ENCODE peak calls at places on chromosomes 7 and 10, in six cellular contexts. A is right cardiac atrium, E is hepatocyte, U is fibroblast of lung, P is H9, Z is stomach. J is an unnamed sample.

GRCh38 chr7:66725843-66726242 is 14.7 kb upstream of the RABGEF1 start:
- DNase-seq in E (no peak), Z (no peak), U (no peak), P (no peak), A (no peak), J (no peak)

GRCh38 chr10:93437946-93438795 is 44.0 kb downstream of the MYOF start:
- DNase-seq in P (peak; percentile 52), U (peak; percentile 85), E (peak; percentile 47), Z (no peak), A (no peak), J (peak; percentile 33)

GRCh38 chr7:20330176-20330796 is 414 bp upstream of the ITGB8 start:
- DNase-seq in P (peak; percentile 79), E (peak; percentile 95), U (peak; percentile 98), Z (peak; percentile 81), A (peak; percentile 88), J (peak; percentile 97)

GRCh38 chr10:4043897-4044296 is 258.9 kb upstream of the KLF6 start:
- DNase-seq in Z (no peak), E (no peak), U (no peak), A (no peak), P (no peak), J (no peak)

GRCh38 chr7:17408245-17408903 is 109.9 kb downstream of the AHR start:
- DNase-seq in P (no peak), E (peak; percentile 78), Z (peak; percentile 65), A (peak; percentile 38), U (peak; percentile 94), J (peak; percentile 93)

GRCh38 chr7:146956853-146957252 is 840.3 kb downstream of the CNTNAP2 start:
- DNase-seq in P (no peak), A (no peak), Z (no peak), U (peak; percentile 7), E (no peak), J (no peak)

GRCh38 chr10:91424016-91424415 is 13.9 kb downstream of the HECTD2 start:
- DNase-seq in Z (no peak), U (peak; percentile 55), P (no peak), E (no peak), A (no peak), J (peak; percentile 40)

GRCh38 chr10:59995862-59996261 is 89.5 kb upstream of the CCDC6 start:
- DNase-seq in Z (no peak), U (peak; percentile 51), E (no peak), P (no peak), A (no peak), J (no peak)

GRCh38 chr10:95295031-95295755 is 4.4 kb upstream of the PDLIM1 start:
- DNase-seq in E (peak; percentile 64), P (peak; percentile 78), A (peak; percentile 38), Z (peak; percentile 69), U (peak; percentile 75), J (peak; percentile 91)

GRCh38 chr7:957418-958220 is 3.1 kb upstream of the ADAP1 start:
- DNase-seq in A (peak; percentile 53), E (no peak), P (peak; percentile 79), Z (no peak), U (no peak), J (no peak)

GRCh38 chr7:20229652-20230500 is 12.7 kb upstream of the MACC1 start:
- DNase-seq in A (no peak), Z (no peak), U (peak; percentile 91), P (no peak), E (no peak), J (peak; percentile 37)

GRCh38 chr10:61343781-61344180 is 109.4 kb downstream of the TMEM26 start:
- DNase-seq in E (no peak), Z (no peak), A (no peak), U (peak; percentile 75), P (no peak), J (no peak)

GRCh38 chr10:103273026-103273425 is 3.9 kb upstream of the INA start:
- DNase-seq in P (no peak), A (peak; percentile 30), U (peak; percentile 98), Z (no peak), E (peak; percentile 16), J (peak; percentile 99)

GRCh38 chr7:43658718-43659548 is 70.4 kb downstream of the COA1 start:
- DNase-seq in U (peak; percentile 98), A (no peak), E (no peak), P (no peak), Z (no peak), J (peak; percentile 78)

GRCh38 chr10:122450336-122450990 is 4.0 kb upstream of the ARMS2 start:
- DNase-seq in P (no peak), U (no peak), Z (no peak), A (no peak), E (no peak), J (no peak)

GRCh38 chr7:48148311-48148710 is 22.9 kb upstream of the ABCA13 start:
- DNase-seq in A (no peak), P (no peak), E (peak; percentile 22), Z (no peak), U (no peak), J (peak; percentile 14)

GRCh38 chr10:78224602-78225001 is 190.9 kb downstream of the RPS24 start:
- DNase-seq in A (no peak), E (no peak), P (no peak), U (peak; percentile 86), Z (no peak), J (no peak)

GRCh38 chr7:116173051-116174028 is 37.0 kb upstream of the TES start:
- DNase-seq in U (peak; percentile 59), Z (no peak), A (no peak), E (peak; percentile 65), P (no peak), J (peak; percentile 54)

GRCh38 chr7:157979631-157980340 is 607.8 kb downstream of the PTPRN2 start:
- DNase-seq in U (no peak), A (no peak), P (peak; percentile 55), Z (no peak), E (no peak), J (no peak)

GRCh38 chr10:127044191-127044590 is 139.0 kb downstream of the DOCK1 start:
- DNase-seq in E (peak; percentile 59), U (no peak), P (no peak), Z (peak; percentile 59), A (no peak), J (peak; percentile 80)

GRCh38 chr10:110221721-110222261 is 14.4 kb downstream of the MXI1 start:
- DNase-seq in Z (peak; percentile 75), P (peak; percentile 78), E (peak; percentile 89), U (peak; percentile 95), A (peak; percentile 89), J (peak; percentile 88)

GRCh38 chr7:75971309-75971960 is 23.0 kb downstream of the TMEM120A start:
- DNase-seq in E (no peak), A (no peak), Z (no peak), U (no peak), P (no peak), J (no peak)

DNA sequence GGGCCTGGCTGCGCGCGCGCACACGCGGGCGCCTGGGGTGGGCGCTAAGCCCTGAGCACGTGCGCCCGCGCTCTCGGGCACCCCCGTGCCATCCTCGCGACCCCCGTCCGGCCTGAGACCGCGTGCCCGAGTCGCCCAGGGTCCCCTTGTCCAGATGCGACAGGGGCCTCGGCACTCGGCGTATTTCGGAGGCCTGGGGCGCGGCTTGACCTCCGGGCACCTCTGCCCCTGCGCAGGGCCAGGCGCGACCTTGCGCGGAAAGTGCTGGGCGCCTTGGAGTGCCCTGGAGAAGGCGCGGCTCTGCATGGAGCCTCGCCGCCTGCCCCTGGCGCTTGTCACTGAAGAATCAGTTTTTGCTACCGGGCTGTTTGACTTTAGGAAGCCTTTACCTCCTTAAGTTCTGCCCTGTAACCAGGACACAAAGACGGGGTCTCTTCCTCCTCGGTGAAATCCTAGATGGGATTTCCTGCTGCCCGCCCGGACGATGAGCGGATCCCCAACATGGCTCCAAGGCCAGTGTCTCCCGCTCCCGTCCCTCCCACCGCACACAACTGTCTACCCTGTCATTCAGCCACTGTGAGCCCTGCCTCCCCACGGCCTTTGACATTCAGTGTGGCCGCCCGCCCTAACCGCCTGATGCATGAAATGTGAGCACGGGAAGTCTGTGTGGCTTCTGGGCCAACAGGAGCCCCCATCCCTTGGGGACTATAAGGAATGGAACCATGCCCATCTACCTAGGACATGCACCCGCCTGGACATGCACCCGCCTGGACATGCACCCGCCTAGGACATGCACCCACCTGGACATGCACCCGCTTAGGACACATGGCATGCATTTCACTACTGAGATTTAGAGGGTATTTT is 1.1 kb upstream of the STK32C start:
- DNase-seq in E (no peak), U (no peak), Z (no peak), P (peak; percentile 61), A (no peak), J (no peak)
- H3K27ac ChIP-seq in E (no peak overlapping the region), U (peak overlapping the region; percentile 28), Z (peak overlapping the region; percentile 87), P (no peak overlapping the region), A (no peak overlapping the region), J (no peak overlapping the region)

GRCh38 chr7:134704827-134705226 is 58.2 kb downstream of the BPGM start:
- DNase-seq in E (no peak), A (no peak), U (no peak), P (no peak), Z (no peak), J (no peak)

GRCh38 chr7:134701272-134701671 is 54.6 kb downstream of the BPGM start:
- DNase-seq in Z (no peak), E (no peak), P (no peak), U (no peak), A (no peak), J (no peak)

GRCh38 chr7:134703241-134703594 is 56.6 kb downstream of the BPGM start:
- DNase-seq in A (no peak), P (no peak), E (no peak), U (no peak), Z (no peak), J (no peak)

GRCh38 chr7:134703781-134704180 is 57.1 kb downstream of the BPGM start:
- DNase-seq in E (no peak), A (no peak), U (peak; percentile 88), Z (no peak), P (no peak), J (no peak)

DNA sequence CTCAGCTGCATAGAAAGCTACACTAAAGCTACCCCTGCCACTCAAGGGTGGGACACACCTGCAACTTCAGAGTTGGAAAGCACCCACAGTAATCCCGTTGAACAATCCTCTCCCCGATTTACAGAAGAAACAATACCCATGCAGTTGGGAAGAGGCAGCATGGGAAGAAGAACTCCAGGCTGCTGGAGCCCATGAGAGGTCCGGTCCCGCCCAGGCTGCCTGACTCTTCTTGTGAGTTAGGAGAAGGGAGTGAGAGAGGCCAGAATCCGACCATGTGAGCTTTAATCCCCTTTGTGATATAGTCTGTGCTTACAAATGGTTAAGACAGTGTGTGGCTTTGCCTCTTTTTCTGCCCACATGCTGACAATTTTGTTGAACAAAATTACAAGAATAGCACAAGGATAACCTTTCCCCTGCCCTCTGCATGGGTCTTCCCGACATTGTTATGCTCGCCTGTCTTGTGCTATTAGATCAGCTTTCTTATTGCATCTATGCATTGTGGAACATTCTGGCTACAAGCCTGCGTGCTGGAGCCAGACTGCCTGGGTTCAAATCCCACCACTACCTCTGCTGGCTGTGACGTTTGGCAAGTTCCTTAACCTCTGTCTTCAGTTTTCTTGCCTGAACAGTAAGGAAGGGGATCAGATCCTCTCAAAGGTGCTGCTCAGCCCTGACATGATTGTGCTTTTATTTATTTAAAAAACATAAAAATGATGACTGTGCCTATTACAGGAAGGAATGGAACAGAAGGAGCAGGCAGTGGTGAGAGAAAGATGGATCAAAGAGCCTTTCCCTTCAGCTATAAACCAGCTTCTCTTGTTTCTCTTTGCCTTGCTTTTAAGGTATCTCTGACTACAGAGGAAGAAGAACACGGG is 56.0 kb downstream of the BPGM start:
- DNase-seq in U (no peak), Z (no peak), E (no peak), P (no peak), A (no peak), J (no peak)
- H3K27ac ChIP-seq in U (peak overlapping the region; percentile 87), Z (peak overlapping the region; percentile 72), E (no peak overlapping the region), P (no peak overlapping the region), A (peak overlapping the region; percentile 23), J (no peak overlapping the region)

GRCh38 chr10:21526952-21527633 is 1.6 kb upstream of the SKIDA1 start:
- DNase-seq in P (peak; percentile 75), Z (peak; percentile 54), U (peak; percentile 70), A (peak; percentile 73), E (peak; percentile 77), J (peak; percentile 62)
- H3K27ac ChIP-seq in P (peak overlapping the region; percentile 76), Z (peak overlapping the region; percentile 96), U (peak overlapping the region; percentile 93), A (peak overlapping the region; percentile 99), E (peak overlapping the region; percentile 95), J (peak overlapping the region; percentile 92)

GRCh38 chr10:98589007-98589406 is 142.3 kb upstream of the HPS1 start:
- DNase-seq in Z (no peak), P (no peak), E (no peak), U (no peak), A (no peak), J (peak; percentile 75)
- H3K27ac ChIP-seq in Z (no peak overlapping the region), P (no peak overlapping the region), E (no peak overlapping the region), U (no peak overlapping the region), A (no peak overlapping the region), J (no peak overlapping the region)